ENCODE peak calls at places on chromosomes 6 and 20, in five cellular contexts. One of them, this sample, is unnamed.

GRCh38 chr6:147178355-147178754 is 25.9 kb upstream of the STXBP5 start:
- DNase-seq in CD4-positive, alpha-beta memory T cell: no peak
- DNase-seq in lung: no peak
- DNase-seq in lower lobe of right lung: no peak
- DNase-seq in fibroblast of mammary gland: no peak
- DNase-seq in this sample: no peak

GRCh38 chr6:98215531-98215930 is 618.8 kb upstream of the POU3F2 start:
- DNase-seq in lower lobe of right lung: no peak
- DNase-seq in lung: no peak
- DNase-seq in CD4-positive, alpha-beta memory T cell: no peak
- DNase-seq in fibroblast of mammary gland: no peak
- DNase-seq in this sample: no peak

GRCh38 chr6:131368077-131368911 is 204.7 kb upstream of the ARG1 start:
- DNase-seq in lower lobe of right lung: peak; percentile 61
- DNase-seq in fibroblast of mammary gland: peak; percentile 47
- DNase-seq in CD4-positive, alpha-beta memory T cell: no peak
- DNase-seq in lung: peak; percentile 67
- DNase-seq in this sample: no peak

GRCh38 chr6:134614606-134615485 is 296.9 kb upstream of the SGK1 start:
- DNase-seq in CD4-positive, alpha-beta memory T cell: no peak
- DNase-seq in lung: no peak
- DNase-seq in lower lobe of right lung: no peak
- DNase-seq in fibroblast of mammary gland: peak; percentile 72
- DNase-seq in this sample: no peak

GRCh38 chr6:106377061-106377540 is 16.6 kb downstream of the CRYBG1 start:
- DNase-seq in lung: no peak
- DNase-seq in lower lobe of right lung: no peak
- DNase-seq in CD4-positive, alpha-beta memory T cell: no peak
- DNase-seq in fibroblast of mammary gland: peak; percentile 33
- DNase-seq in this sample: peak; percentile 10

GRCh38 chr20:7010584-7010983 is 243.1 kb downstream of the BMP2 start:
- DNase-seq in fibroblast of mammary gland: no peak
- DNase-seq in lung: no peak
- DNase-seq in CD4-positive, alpha-beta memory T cell: no peak
- DNase-seq in lower lobe of right lung: no peak
- DNase-seq in this sample: no peak

GRCh38 chr20:58666702-58667101 is 15.6 kb downstream of the STX16 start:
- DNase-seq in lower lobe of right lung: no peak
- DNase-seq in fibroblast of mammary gland: no peak
- DNase-seq in CD4-positive, alpha-beta memory T cell: no peak
- DNase-seq in lung: no peak
- DNase-seq in this sample: no peak

GRCh38 chr20:23156842-23157423 is 70.8 kb upstream of the CD93 start:
- DNase-seq in fibroblast of mammary gland: no peak
- DNase-seq in lung: no peak
- DNase-seq in CD4-positive, alpha-beta memory T cell: no peak
- DNase-seq in lower lobe of right lung: no peak
- DNase-seq in this sample: no peak

GRCh38 chr6:76789580-76789979 is 673.7 kb downstream of the HTR1B start:
- DNase-seq in CD4-positive, alpha-beta memory T cell: no peak
- DNase-seq in lower lobe of right lung: no peak
- DNase-seq in fibroblast of mammary gland: no peak
- DNase-seq in lung: no peak
- DNase-seq in this sample: no peak

GRCh38 chr6:18070486-18070885 is 52.0 kb downstream of the NHLRC1 start:
- DNase-seq in lung: no peak
- DNase-seq in fibroblast of mammary gland: no peak
- DNase-seq in lower lobe of right lung: no peak
- DNase-seq in CD4-positive, alpha-beta memory T cell: no peak
- DNase-seq in this sample: no peak

GRCh38 chr20:56217820-56218219 is 30.7 kb upstream of the MC3R start:
- DNase-seq in fibroblast of mammary gland: no peak
- DNase-seq in lung: no peak
- DNase-seq in lower lobe of right lung: no peak
- DNase-seq in CD4-positive, alpha-beta memory T cell: no peak
- DNase-seq in this sample: no peak

GRCh38 chr6:150055131-150055530 is 13.8 kb downstream of the ULBP3 start:
- DNase-seq in CD4-positive, alpha-beta memory T cell: no peak
- DNase-seq in lower lobe of right lung: no peak
- DNase-seq in fibroblast of mammary gland: no peak
- DNase-seq in lung: no peak
- DNase-seq in this sample: no peak

GRCh38 chr6:120282005-120282404 is 932.4 kb upstream of the MAN1A1 start:
- DNase-seq in lower lobe of right lung: no peak
- DNase-seq in fibroblast of mammary gland: no peak
- DNase-seq in lung: no peak
- DNase-seq in CD4-positive, alpha-beta memory T cell: no peak
- DNase-seq in this sample: no peak

GRCh38 chr6:90008189-90008907 is 114.1 kb downstream of the GJA10 start:
- DNase-seq in lung: no peak
- DNase-seq in lower lobe of right lung: no peak
- DNase-seq in CD4-positive, alpha-beta memory T cell: no peak
- DNase-seq in fibroblast of mammary gland: no peak
- DNase-seq in this sample: no peak

GRCh38 chr6:55636406-55637102 is 57.6 kb upstream of the HMGCLL1 start:
- DNase-seq in fibroblast of mammary gland: peak; percentile 71
- DNase-seq in CD4-positive, alpha-beta memory T cell: no peak
- DNase-seq in lung: no peak
- DNase-seq in lower lobe of right lung: no peak
- DNase-seq in this sample: peak; percentile 17

GRCh38 chr6:9307786-9308185 is 872.4 kb upstream of the SLC35B3 start:
- DNase-seq in fibroblast of mammary gland: no peak
- DNase-seq in lower lobe of right lung: no peak
- DNase-seq in lung: no peak
- DNase-seq in CD4-positive, alpha-beta memory T cell: no peak
- DNase-seq in this sample: no peak

GRCh38 chr6:137044366-137045220 is at the start of gene IL20RA:
- DNase-seq in lung: peak; percentile 58
- DNase-seq in lower lobe of right lung: peak; percentile 74
- DNase-seq in fibroblast of mammary gland: no peak
- DNase-seq in CD4-positive, alpha-beta memory T cell: no peak
- DNase-seq in this sample: no peak

GRCh38 chr6:132598473-132598872 is 8.9 kb upstream of the TAAR5 start:
- DNase-seq in CD4-positive, alpha-beta memory T cell: no peak
- DNase-seq in lung: no peak
- DNase-seq in fibroblast of mammary gland: no peak
- DNase-seq in lower lobe of right lung: no peak
- DNase-seq in this sample: no peak

GRCh38 chr6:92701425-92702096 is 717.8 kb downstream of the EPHA7 start:
- DNase-seq in fibroblast of mammary gland: no peak
- DNase-seq in CD4-positive, alpha-beta memory T cell: no peak
- DNase-seq in lung: no peak
- DNase-seq in lower lobe of right lung: no peak
- DNase-seq in this sample: no peak

GRCh38 chr20:57092112-57092899 is 174.1 kb downstream of the BMP7 start:
- DNase-seq in fibroblast of mammary gland: peak; percentile 36
- DNase-seq in lung: peak; percentile 53
- DNase-seq in lower lobe of right lung: peak; percentile 69
- DNase-seq in CD4-positive, alpha-beta memory T cell: peak; percentile 37
- DNase-seq in this sample: no peak

GRCh38 chr20:17928633-17929311 is 39.8 kb downstream of the SNX5 start:
- DNase-seq in fibroblast of mammary gland: no peak
- DNase-seq in lung: no peak
- DNase-seq in CD4-positive, alpha-beta memory T cell: no peak
- DNase-seq in lower lobe of right lung: peak; percentile 62
- DNase-seq in this sample: no peak

GRCh38 chr6:132708771-132709170 is 5.1 kb downstream of the VNN1 start:
- DNase-seq in lung: no peak
- DNase-seq in CD4-positive, alpha-beta memory T cell: no peak
- DNase-seq in fibroblast of mammary gland: no peak
- DNase-seq in lower lobe of right lung: no peak
- DNase-seq in this sample: no peak

GRCh38 chr6:53869964-53870363 is 75.2 kb downstream of the LRRC1 start:
- DNase-seq in lung: no peak
- DNase-seq in lower lobe of right lung: no peak
- DNase-seq in CD4-positive, alpha-beta memory T cell: no peak
- DNase-seq in fibroblast of mammary gland: no peak
- DNase-seq in this sample: no peak

GRCh38 chr6:20757761-20758160 is 223.5 kb downstream of the CDKAL1 start:
- DNase-seq in lung: no peak
- DNase-seq in fibroblast of mammary gland: peak; percentile 72
- DNase-seq in lower lobe of right lung: no peak
- DNase-seq in CD4-positive, alpha-beta memory T cell: no peak
- DNase-seq in this sample: peak; percentile 7

GRCh38 chr6:132188865-132189264 is 212.4 kb downstream of the MOXD1 start:
- DNase-seq in fibroblast of mammary gland: peak; percentile 85
- DNase-seq in lower lobe of right lung: no peak
- DNase-seq in lung: no peak
- DNase-seq in CD4-positive, alpha-beta memory T cell: no peak
- DNase-seq in this sample: no peak

GRCh38 chr6:163963205-163964120 is 548.9 kb downstream of the QKI start:
- DNase-seq in fibroblast of mammary gland: no peak
- DNase-seq in lower lobe of right lung: no peak
- DNase-seq in lung: no peak
- DNase-seq in CD4-positive, alpha-beta memory T cell: no peak
- DNase-seq in this sample: no peak

GRCh38 chr20:43442310-43442880 is 15.3 kb upstream of the SRSF6 start:
- DNase-seq in lower lobe of right lung: no peak
- DNase-seq in CD4-positive, alpha-beta memory T cell: no peak
- DNase-seq in lung: no peak
- DNase-seq in fibroblast of mammary gland: peak; percentile 31
- DNase-seq in this sample: no peak

GRCh38 chr20:51569815-51570741 is 27.6 kb upstream of the NFATC2 start:
- DNase-seq in lower lobe of right lung: no peak
- DNase-seq in lung: no peak
- DNase-seq in CD4-positive, alpha-beta memory T cell: no peak
- DNase-seq in fibroblast of mammary gland: peak; percentile 53
- DNase-seq in this sample: no peak

GRCh38 chr20:20233041-20233514 is 134.8 kb upstream of the INSM1 start:
- DNase-seq in fibroblast of mammary gland: no peak
- DNase-seq in lung: no peak
- DNase-seq in CD4-positive, alpha-beta memory T cell: no peak
- DNase-seq in lower lobe of right lung: no peak
- DNase-seq in this sample: no peak

GRCh38 chr6:117145940-117146339 is 119.4 kb upstream of the VGLL2 start:
- DNase-seq in lung: no peak
- DNase-seq in CD4-positive, alpha-beta memory T cell: no peak
- DNase-seq in fibroblast of mammary gland: no peak
- DNase-seq in lower lobe of right lung: no peak
- DNase-seq in this sample: no peak

DNA sequence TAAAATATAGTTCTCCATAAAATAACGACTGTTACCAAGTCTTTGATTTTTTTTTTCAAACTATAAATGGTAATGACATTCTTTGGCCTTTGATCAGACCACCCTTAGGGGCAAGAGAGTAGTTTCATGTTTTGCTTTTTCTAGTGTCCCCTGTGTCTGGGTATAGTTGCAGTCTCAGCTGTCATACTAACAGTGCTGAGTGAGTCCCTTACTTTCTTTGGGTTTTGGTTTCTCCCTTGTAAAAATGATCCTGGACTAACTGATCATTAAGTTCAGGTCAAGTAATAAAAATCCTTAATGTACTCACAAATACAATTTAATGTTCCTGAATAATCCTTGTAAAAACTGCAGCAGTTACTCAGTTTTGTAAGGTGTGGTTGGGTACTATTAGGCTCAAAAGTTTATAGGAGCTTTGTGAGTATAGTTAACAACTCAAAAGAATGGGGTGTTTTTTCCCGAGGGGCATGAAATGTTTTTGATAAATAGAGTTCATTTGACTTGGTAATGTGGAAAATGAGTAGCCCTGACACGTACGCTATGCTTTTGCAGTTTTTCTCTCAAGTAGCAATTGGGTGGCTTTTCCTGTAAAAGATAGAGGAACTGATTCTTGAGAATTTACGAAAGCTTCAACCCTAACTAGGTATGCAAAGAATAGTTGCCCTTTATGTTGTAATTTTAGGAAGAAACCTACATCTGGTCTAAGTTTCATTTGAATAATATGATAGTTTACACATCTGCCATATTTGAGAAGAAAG is 6.2 kb downstream of the PTPN1 start:
- DNase-seq in lower lobe of right lung: no peak
- DNase-seq in CD4-positive, alpha-beta memory T cell: no peak
- DNase-seq in fibroblast of mammary gland: no peak
- DNase-seq in lung: no peak
- DNase-seq in this sample: no peak
- H3K4me3 ChIP-seq in lower lobe of right lung: no peak overlapping the region
- H3K4me3 ChIP-seq in CD4-positive, alpha-beta memory T cell: no peak overlapping the region
- H3K4me3 ChIP-seq in fibroblast of mammary gland: no peak overlapping the region
- H3K4me3 ChIP-seq in lung: no peak overlapping the region
- H3K4me3 ChIP-seq in this sample: no peak overlapping the region

GRCh38 chr20:8152183-8152582 is 20.1 kb downstream of the PLCB1 start:
- DNase-seq in lung: no peak
- DNase-seq in fibroblast of mammary gland: peak; percentile 74
- DNase-seq in CD4-positive, alpha-beta memory T cell: no peak
- DNase-seq in lower lobe of right lung: no peak
- DNase-seq in this sample: no peak
- H3K4me3 ChIP-seq in lung: no peak overlapping the region
- H3K4me3 ChIP-seq in fibroblast of mammary gland: no peak overlapping the region
- H3K4me3 ChIP-seq in CD4-positive, alpha-beta memory T cell: no peak overlapping the region
- H3K4me3 ChIP-seq in lower lobe of right lung: no peak overlapping the region
- H3K4me3 ChIP-seq in this sample: no peak overlapping the region

GRCh38 chr6:41684311-41685182 is 46.3 kb downstream of the MDFI start:
- DNase-seq in lower lobe of right lung: no peak
- DNase-seq in fibroblast of mammary gland: no peak
- DNase-seq in lung: no peak
- DNase-seq in CD4-positive, alpha-beta memory T cell: no peak
- DNase-seq in this sample: no peak

GRCh38 chr6:41682966-41683459 is 44.7 kb downstream of the MDFI start:
- DNase-seq in lung: no peak
- DNase-seq in lower lobe of right lung: no peak
- DNase-seq in CD4-positive, alpha-beta memory T cell: no peak
- DNase-seq in fibroblast of mammary gland: no peak
- DNase-seq in this sample: no peak

GRCh38 chr6:41683460-41684310 is 45.4 kb downstream of the MDFI start:
- DNase-seq in CD4-positive, alpha-beta memory T cell: peak; percentile 65
- DNase-seq in fibroblast of mammary gland: peak; percentile 62
- DNase-seq in lung: peak; percentile 73
- DNase-seq in lower lobe of right lung: peak; percentile 89
- DNase-seq in this sample: no peak

GRCh38 chr6:41682056-41682477 is 43.8 kb downstream of the MDFI start:
- DNase-seq in lung: peak; percentile 90
- DNase-seq in fibroblast of mammary gland: peak; percentile 83
- DNase-seq in CD4-positive, alpha-beta memory T cell: peak; percentile 71
- DNase-seq in lower lobe of right lung: peak; percentile 92
- DNase-seq in this sample: peak; percentile 49

DNA sequence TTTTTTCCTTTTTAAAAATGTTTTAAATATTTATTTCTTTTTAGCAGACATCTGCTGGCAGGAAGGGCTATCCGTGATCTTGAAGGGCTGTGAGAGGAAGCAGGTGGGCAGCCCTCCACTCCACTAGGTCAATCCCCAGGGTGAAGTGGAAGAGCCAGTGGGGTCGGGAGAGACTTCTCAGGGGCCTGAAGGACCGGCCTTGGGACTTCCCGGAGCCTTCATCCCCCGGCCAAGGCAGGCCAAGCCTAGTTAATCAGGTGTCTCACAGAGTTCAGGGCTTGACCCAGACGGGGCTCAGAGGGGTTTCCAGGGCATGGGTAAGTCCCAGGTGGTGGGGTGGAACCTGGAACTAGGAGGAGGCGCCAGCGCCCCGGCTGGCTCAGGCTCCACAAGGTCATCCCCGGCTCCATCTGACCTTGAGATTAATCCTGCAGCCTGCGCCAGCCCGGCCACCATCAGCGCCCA is 44.3 kb downstream of the MDFI start:
- DNase-seq in lower lobe of right lung: no peak
- DNase-seq in lung: no peak
- DNase-seq in CD4-positive, alpha-beta memory T cell: no peak
- DNase-seq in fibroblast of mammary gland: no peak
- DNase-seq in this sample: no peak
- H3K4me3 ChIP-seq in lower lobe of right lung: peak overlapping the region; percentile 58
- H3K4me3 ChIP-seq in lung: no peak overlapping the region
- H3K4me3 ChIP-seq in CD4-positive, alpha-beta memory T cell: no peak overlapping the region
- H3K4me3 ChIP-seq in fibroblast of mammary gland: no peak overlapping the region
- H3K4me3 ChIP-seq in this sample: no peak overlapping the region

GRCh38 chr6:3894535-3895302 is 45.5 kb downstream of the FAM50B start:
- DNase-seq in fibroblast of mammary gland: no peak
- DNase-seq in lung: no peak
- DNase-seq in lower lobe of right lung: no peak
- DNase-seq in CD4-positive, alpha-beta memory T cell: no peak
- DNase-seq in this sample: no peak
- H3K4me3 ChIP-seq in fibroblast of mammary gland: no peak overlapping the region
- H3K4me3 ChIP-seq in lung: no peak overlapping the region
- H3K4me3 ChIP-seq in lower lobe of right lung: no peak overlapping the region
- H3K4me3 ChIP-seq in CD4-positive, alpha-beta memory T cell: no peak overlapping the region
- H3K4me3 ChIP-seq in this sample: no peak overlapping the region

This sample was measured in AG04449.